ENCODE peak calls at places on chromosomes 6 and 20, in ten cellular contexts. One of them, this sample, is unnamed.

GRCh38 chr20:36063916-36064660 is 90.5 kb upstream of the EPB41L1 start:
- ATAC-seq in left ventricle myocardium superior: peak
- ATAC-seq in stimulated activated memory B cell treated with anti-CD40 and anti-IgM and Interleukin-4, amounts not matched to agents 10 μg/mL and 1 μg/mL and 100 μg/mL, for 72 hours: peak
- ATAC-seq in RWPE2: peak
- ATAC-seq in psoas muscle: peak
- ATAC-seq in natural killer cell treated with Interleukin-12 subunit alpha and Interleukin-12 subunit beta and Interleukin-15 and Interleukin-18, amount 100 ng/mL, for 72 hours: no peak
- ATAC-seq in activated naive CD8-positive, alpha-beta T cell treated with anti-CD3 and anti-CD28 coated beads, Interleukin-2, amount 50 U/mL, for 24 hours: no peak
- ATAC-seq in aorta: no peak
- ATAC-seq in CD4-positive, alpha-beta T cell: peak
- ATAC-seq in right cardiac atrium: peak
- ATAC-seq in this sample: no peak

GRCh38 chr6:46605091-46605797 is 47.4 kb downstream of the CYP39A1 start:
- ATAC-seq in left ventricle myocardium superior: no peak
- ATAC-seq in stimulated activated memory B cell treated with anti-CD40 and anti-IgM and Interleukin-4, amounts not matched to agents 10 μg/mL and 1 μg/mL and 100 μg/mL, for 72 hours: no peak
- ATAC-seq in RWPE2: no peak
- ATAC-seq in psoas muscle: no peak
- ATAC-seq in natural killer cell treated with Interleukin-12 subunit alpha and Interleukin-12 subunit beta and Interleukin-15 and Interleukin-18, amount 100 ng/mL, for 72 hours: no peak
- ATAC-seq in activated naive CD8-positive, alpha-beta T cell treated with anti-CD3 and anti-CD28 coated beads, Interleukin-2, amount 50 U/mL, for 24 hours: no peak
- ATAC-seq in aorta: no peak
- ATAC-seq in CD4-positive, alpha-beta T cell: no peak
- ATAC-seq in right cardiac atrium: no peak
- ATAC-seq in this sample: no peak

GRCh38 chr20:38825901-38826625 is 20.6 kb downstream of the PPP1R16B start:
- ATAC-seq in left ventricle myocardium superior: no peak
- ATAC-seq in stimulated activated memory B cell treated with anti-CD40 and anti-IgM and Interleukin-4, amounts not matched to agents 10 μg/mL and 1 μg/mL and 100 μg/mL, for 72 hours: no peak
- ATAC-seq in RWPE2: peak
- ATAC-seq in psoas muscle: no peak
- ATAC-seq in natural killer cell treated with Interleukin-12 subunit alpha and Interleukin-12 subunit beta and Interleukin-15 and Interleukin-18, amount 100 ng/mL, for 72 hours: no peak
- ATAC-seq in activated naive CD8-positive, alpha-beta T cell treated with anti-CD3 and anti-CD28 coated beads, Interleukin-2, amount 50 U/mL, for 24 hours: no peak
- ATAC-seq in aorta: no peak
- ATAC-seq in CD4-positive, alpha-beta T cell: peak
- ATAC-seq in right cardiac atrium: peak
- ATAC-seq in this sample: no peak

GRCh38 chr6:165448210-165448609 is 138.8 kb upstream of the C6orf118 start:
- ATAC-seq in left ventricle myocardium superior: no peak
- ATAC-seq in stimulated activated memory B cell treated with anti-CD40 and anti-IgM and Interleukin-4, amounts not matched to agents 10 μg/mL and 1 μg/mL and 100 μg/mL, for 72 hours: no peak
- ATAC-seq in RWPE2: no peak
- ATAC-seq in psoas muscle: no peak
- ATAC-seq in natural killer cell treated with Interleukin-12 subunit alpha and Interleukin-12 subunit beta and Interleukin-15 and Interleukin-18, amount 100 ng/mL, for 72 hours: no peak
- ATAC-seq in activated naive CD8-positive, alpha-beta T cell treated with anti-CD3 and anti-CD28 coated beads, Interleukin-2, amount 50 U/mL, for 24 hours: no peak
- ATAC-seq in aorta: no peak
- ATAC-seq in CD4-positive, alpha-beta T cell: no peak
- ATAC-seq in right cardiac atrium: no peak
- ATAC-seq in this sample: no peak

GRCh38 chr20:2756056-2756611 is 44.3 kb downstream of the CPXM1 start:
- ATAC-seq in left ventricle myocardium superior: peak
- ATAC-seq in stimulated activated memory B cell treated with anti-CD40 and anti-IgM and Interleukin-4, amounts not matched to agents 10 μg/mL and 1 μg/mL and 100 μg/mL, for 72 hours: no peak
- ATAC-seq in RWPE2: peak
- ATAC-seq in psoas muscle: no peak
- ATAC-seq in natural killer cell treated with Interleukin-12 subunit alpha and Interleukin-12 subunit beta and Interleukin-15 and Interleukin-18, amount 100 ng/mL, for 72 hours: no peak
- ATAC-seq in activated naive CD8-positive, alpha-beta T cell treated with anti-CD3 and anti-CD28 coated beads, Interleukin-2, amount 50 U/mL, for 24 hours: no peak
- ATAC-seq in aorta: no peak
- ATAC-seq in CD4-positive, alpha-beta T cell: no peak
- ATAC-seq in right cardiac atrium: peak
- ATAC-seq in this sample: no peak

GRCh38 chr6:160421854-160422253 is 73.7 kb downstream of the SLC22A3 start:
- ATAC-seq in left ventricle myocardium superior: peak
- ATAC-seq in stimulated activated memory B cell treated with anti-CD40 and anti-IgM and Interleukin-4, amounts not matched to agents 10 μg/mL and 1 μg/mL and 100 μg/mL, for 72 hours: no peak
- ATAC-seq in RWPE2: no peak
- ATAC-seq in psoas muscle: peak
- ATAC-seq in natural killer cell treated with Interleukin-12 subunit alpha and Interleukin-12 subunit beta and Interleukin-15 and Interleukin-18, amount 100 ng/mL, for 72 hours: no peak
- ATAC-seq in activated naive CD8-positive, alpha-beta T cell treated with anti-CD3 and anti-CD28 coated beads, Interleukin-2, amount 50 U/mL, for 24 hours: no peak
- ATAC-seq in aorta: peak
- ATAC-seq in CD4-positive, alpha-beta T cell: no peak
- ATAC-seq in right cardiac atrium: peak
- ATAC-seq in this sample: no peak

GRCh38 chr6:94462231-94462630 is 1042.9 kb upstream of the EPHA7 start:
- ATAC-seq in left ventricle myocardium superior: no peak
- ATAC-seq in stimulated activated memory B cell treated with anti-CD40 and anti-IgM and Interleukin-4, amounts not matched to agents 10 μg/mL and 1 μg/mL and 100 μg/mL, for 72 hours: no peak
- ATAC-seq in RWPE2: no peak
- ATAC-seq in psoas muscle: no peak
- ATAC-seq in natural killer cell treated with Interleukin-12 subunit alpha and Interleukin-12 subunit beta and Interleukin-15 and Interleukin-18, amount 100 ng/mL, for 72 hours: no peak
- ATAC-seq in activated naive CD8-positive, alpha-beta T cell treated with anti-CD3 and anti-CD28 coated beads, Interleukin-2, amount 50 U/mL, for 24 hours: no peak
- ATAC-seq in aorta: no peak
- ATAC-seq in CD4-positive, alpha-beta T cell: no peak
- ATAC-seq in right cardiac atrium: no peak
- ATAC-seq in this sample: no peak

GRCh38 chr6:8557019-8557748 is 121.8 kb upstream of the SLC35B3 start:
- ATAC-seq in left ventricle myocardium superior: no peak
- ATAC-seq in stimulated activated memory B cell treated with anti-CD40 and anti-IgM and Interleukin-4, amounts not matched to agents 10 μg/mL and 1 μg/mL and 100 μg/mL, for 72 hours: no peak
- ATAC-seq in RWPE2: peak
- ATAC-seq in psoas muscle: no peak
- ATAC-seq in natural killer cell treated with Interleukin-12 subunit alpha and Interleukin-12 subunit beta and Interleukin-15 and Interleukin-18, amount 100 ng/mL, for 72 hours: no peak
- ATAC-seq in activated naive CD8-positive, alpha-beta T cell treated with anti-CD3 and anti-CD28 coated beads, Interleukin-2, amount 50 U/mL, for 24 hours: no peak
- ATAC-seq in aorta: no peak
- ATAC-seq in CD4-positive, alpha-beta T cell: no peak
- ATAC-seq in right cardiac atrium: no peak
- ATAC-seq in this sample: no peak